ENCODE peak calls at places on chromosome 2, in nine cellular contexts. M, J, N, G, I, Q, V, B and S are unnamed samples.

GRCh38 chr2:181077128-181077709 is 96.8 kb downstream of the UBE2E3 start:
- DNase-seq in M (no peak), J (no peak), N (peak), G (peak), I (peak), Q (no peak), V (peak), B (peak), S (peak)

GRCh38 chr2:231068525-231069222 is 12.0 kb downstream of the PSMD1 start:
- DNase-seq in M (no peak), J (no peak), N (peak), G (peak), I (peak), Q (no peak), V (no peak), B (peak), S (no peak)

GRCh38 chr2:20359131-20359530 is 8.5 kb upstream of the PUM2 start:
- DNase-seq in M (no peak), J (no peak), N (no peak), G (no peak), I (no peak), Q (no peak), V (no peak), B (no peak), S (no peak)

GRCh38 chr2:29657674-29658073 is 263.7 kb downstream of the ALK start:
- DNase-seq in M (no peak), J (no peak), N (no peak), G (no peak), I (no peak), Q (no peak), V (no peak), B (no peak), S (no peak)

GRCh38 chr2:3651686-3652516 is 6.1 kb upstream of the ALLC start:
- DNase-seq in M (peak), J (no peak), N (no peak), G (no peak), I (peak), Q (peak), V (no peak), B (peak), S (peak)

GRCh38 chr2:29322011-29322410 is 206.8 kb downstream of the CLIP4 start:
- DNase-seq in M (no peak), J (no peak), N (no peak), G (no peak), I (no peak), Q (no peak), V (no peak), B (peak), S (peak)

GRCh38 chr2:27091746-27092695 is 5.4 kb downstream of the KHK start:
- DNase-seq in M (no peak), J (no peak), N (no peak), G (no peak), I (no peak), Q (peak), V (no peak), B (no peak), S (no peak)

GRCh38 chr2:110943070-110943634 is 177.6 kb upstream of the BCL2L11 start:
- DNase-seq in M (no peak), J (no peak), N (no peak), G (no peak), I (no peak), Q (no peak), V (no peak), B (no peak), S (no peak)

GRCh38 chr2:187319441-187320108 is 128.5 kb downstream of the CALCRL start:
- DNase-seq in M (no peak), J (no peak), N (no peak), G (no peak), I (peak), Q (no peak), V (no peak), B (peak), S (no peak)

GRCh38 chr2:203077458-203077857 is 62.8 kb downstream of the NBEAL1 start:
- DNase-seq in M (no peak), J (no peak), N (peak), G (peak), I (peak), Q (no peak), V (no peak), B (peak), S (no peak)

GRCh38 chr2:11128258-11128951 is 26.9 kb upstream of the SLC66A3 start:
- DNase-seq in M (no peak), J (no peak), N (peak), G (no peak), I (peak), Q (no peak), V (no peak), B (peak), S (no peak)

GRCh38 chr2:10344105-10345066 is 41.7 kb downstream of the HPCAL1 start:
- DNase-seq in M (no peak), J (no peak), N (peak), G (no peak), I (peak), Q (no peak), V (no peak), B (no peak), S (no peak)

GRCh38 chr2:117712686-117713085 is 101.8 kb upstream of the DDX18 start:
- DNase-seq in M (no peak), J (no peak), N (no peak), G (no peak), I (no peak), Q (no peak), V (no peak), B (no peak), S (no peak)

GRCh38 chr2:57371186-57371585 is 675.4 kb upstream of the VRK2 start:
- DNase-seq in M (no peak), J (no peak), N (no peak), G (peak), I (no peak), Q (no peak), V (no peak), B (no peak), S (no peak)

GRCh38 chr2:16034975-16035746 is 94.8 kb downstream of the MYCN start:
- DNase-seq in M (no peak), J (no peak), N (no peak), G (no peak), I (no peak), Q (no peak), V (no peak), B (no peak), S (no peak)

GRCh38 chr2:20439193-20439475 is 7.7 kb upstream of the RHOB start:
- DNase-seq in M (no peak), J (peak), N (peak), G (peak), I (peak), Q (no peak), V (no peak), B (peak), S (no peak)

GRCh38 chr2:180240774-180241173 is 233.7 kb upstream of the CWC22 start:
- DNase-seq in M (no peak), J (no peak), N (peak), G (peak), I (peak), Q (no peak), V (peak), B (peak), S (no peak)

GRCh38 chr2:33577660-33578059 is 21.4 kb downstream of the FAM98A start:
- DNase-seq in M (no peak), J (no peak), N (peak), G (no peak), I (peak), Q (no peak), V (no peak), B (peak), S (no peak)

GRCh38 chr2:31221549-31221948 is 4.2 kb upstream of the CAPN14 start:
- DNase-seq in M (no peak), J (peak), N (no peak), G (no peak), I (no peak), Q (no peak), V (no peak), B (no peak), S (no peak)
- H3K4me3 ChIP-seq in M (no peak), J (no peak), N (no peak), G (no peak), I (no peak), Q (no peak), V (no peak), B (no peak), S (no peak)

DNA sequence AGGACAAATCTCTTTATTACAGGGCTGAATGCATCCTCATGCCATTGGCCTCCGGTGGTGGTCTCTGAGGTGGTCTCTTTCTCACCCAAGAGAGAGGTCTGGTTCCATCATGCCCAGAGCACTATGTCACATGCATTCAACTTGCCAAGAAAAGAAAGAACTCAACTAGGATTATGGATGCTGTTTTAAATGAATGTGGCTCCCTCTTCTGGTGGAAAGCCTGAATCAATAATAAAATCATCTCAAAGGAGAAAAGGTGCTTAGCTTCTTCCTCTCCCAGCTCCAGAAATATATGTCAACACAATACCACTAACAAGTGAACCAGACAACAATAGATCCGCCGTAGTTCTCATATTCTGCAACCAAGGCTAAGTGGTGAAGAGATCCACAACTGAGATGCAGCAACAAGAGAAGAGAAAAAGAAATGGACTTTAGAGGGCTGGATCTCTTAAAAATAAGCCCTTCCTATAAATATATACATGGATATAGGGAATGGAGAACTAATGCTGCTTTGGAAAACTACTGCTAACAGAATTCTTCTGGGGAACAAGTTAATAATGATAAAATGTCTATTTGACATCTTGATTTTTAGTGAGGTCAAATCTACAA is 396.8 kb downstream of the NCKAP5 start:
- DNase-seq in M (no peak), J (no peak), N (peak), G (peak), I (peak), Q (no peak), V (peak), B (peak), S (peak)
- TF ChIP-seq CTCF in M (peak), J (peak), N (peak), G (peak), I (peak), Q (peak), V (peak), B (peak), S (peak)

DNA sequence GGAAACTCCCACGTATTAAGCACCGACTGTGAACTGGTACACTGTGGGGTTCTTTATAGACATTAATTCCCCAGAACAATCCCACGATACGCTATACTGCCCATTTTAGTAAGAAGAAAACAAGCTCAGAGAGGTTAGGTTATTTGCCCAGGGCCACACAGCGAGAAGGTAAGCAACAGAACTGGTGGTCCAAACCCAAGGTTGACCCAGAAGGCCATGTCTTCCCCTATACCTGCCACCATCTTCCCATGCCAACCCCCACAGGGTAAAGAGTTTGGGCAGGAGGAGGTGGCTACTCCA is 69.9 kb downstream of the MARCO start:
- DNase-seq in M (no peak), J (no peak), N (no peak), G (no peak), I (no peak), Q (no peak), V (no peak), B (no peak), S (no peak)
- H3K4me3 ChIP-seq in M (no peak), J (peak), N (no peak), G (peak), I (no peak), Q (no peak), V (no peak), B (no peak), S (no peak)

GRCh38 chr2:142872900-142873724 is 4.4 kb upstream of the KYNU start:
- DNase-seq in M (no peak), J (no peak), N (peak), G (peak), I (peak), Q (no peak), V (no peak), B (peak), S (no peak)

GRCh38 chr2:142875010-142875409 is 2.5 kb upstream of the KYNU start:
- DNase-seq in M (no peak), J (no peak), N (no peak), G (peak), I (peak), Q (no peak), V (no peak), B (no peak), S (no peak)

GRCh38 chr2:142873850-142874287 is 3.6 kb upstream of the KYNU start:
- DNase-seq in M (no peak), J (no peak), N (peak), G (no peak), I (no peak), Q (no peak), V (no peak), B (no peak), S (no peak)

GRCh38 chr2:142875642-142876041 is 1.8 kb upstream of the KYNU start:
- DNase-seq in M (no peak), J (no peak), N (peak), G (no peak), I (no peak), Q (no peak), V (no peak), B (no peak), S (no peak)

GRCh38 chr2:142874293-142874814 is 3.1 kb upstream of the KYNU start:
- DNase-seq in M (no peak), J (no peak), N (peak), G (peak), I (peak), Q (no peak), V (no peak), B (peak), S (peak)
- TF ChIP-seq CTCF in M (no peak), J (no peak), N (no peak), G (no peak), I (no peak), Q (no peak), V (no peak), B (no peak), S (no peak)